ENCODE peak calls at places on chromosomes 13 and 19, in five cellular contexts. S, R, Z, G and P are unnamed samples.

GRCh38 chr19:16078311-16078758 is 2.0 kb downstream of the TPM4 start:
- DNase-seq in S (no peak), R (peak), Z (no peak), G (no peak), P (no peak)

GRCh38 chr13:59398127-59398526 is 765.6 kb downstream of the DIAPH3 start:
- DNase-seq in S (no peak), R (no peak), Z (no peak), G (no peak), P (no peak)

GRCh38 chr13:44131069-44131614 is 242.5 kb upstream of the SERP2 start:
- DNase-seq in S (no peak), R (no peak), Z (no peak), G (no peak), P (no peak)

GRCh38 chr19:5131866-5132561 is 163.1 kb downstream of the KDM4B start:
- DNase-seq in S (no peak), R (no peak), Z (no peak), G (no peak), P (no peak)

GRCh38 chr19:13742756-13743155 is 21.6 kb upstream of the MRI1 start:
- DNase-seq in S (no peak), R (peak), Z (no peak), G (no peak), P (no peak)

GRCh38 chr19:48290923-48291700 is 21.2 kb downstream of the ZNF114 start:
- DNase-seq in S (no peak), R (peak), Z (peak), G (no peak), P (peak)

GRCh38 chr13:42218576-42218975 is 53.4 kb upstream of the AKAP11 start:
- DNase-seq in S (no peak), R (no peak), Z (no peak), G (no peak), P (no peak)

GRCh38 chr13:80083516-80084085 is 257.3 kb downstream of the SPRY2 start:
- DNase-seq in S (no peak), R (peak), Z (no peak), G (no peak), P (no peak)

GRCh38 chr19:34386645-34387445 is 17.4 kb upstream of the PDCD2L start:
- DNase-seq in S (no peak), R (no peak), Z (no peak), G (no peak), P (no peak)

DNA sequence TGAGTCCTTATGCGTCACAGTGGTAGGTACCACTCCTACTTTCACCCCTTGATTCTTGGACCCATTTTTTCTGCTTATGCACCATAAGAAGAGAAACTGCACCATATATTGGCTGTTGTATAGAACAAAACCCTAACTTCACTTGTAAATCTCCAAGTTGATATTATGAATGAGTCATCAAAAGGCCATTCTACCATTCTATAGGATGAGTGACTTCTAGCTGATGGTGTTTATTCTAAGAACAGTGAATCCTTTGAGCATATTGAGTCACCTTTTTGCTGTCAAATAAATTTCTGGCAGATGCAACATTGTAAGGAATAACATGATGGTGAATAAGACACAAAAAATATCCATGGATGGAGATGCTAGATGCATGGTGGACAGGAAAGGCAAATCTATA is 57.7 kb downstream of the POLR1D start:
- DNase-seq in S (no peak), R (peak), Z (no peak), G (peak), P (no peak)
- TF ChIP-seq CEBPB in S (no peak), R (no peak), Z (no peak), G (no peak), P (no peak)

GRCh38 chr19:46356670-46357055 is 9.8 kb downstream of the PPP5C start:
- DNase-seq in S (no peak), R (no peak), Z (no peak), G (no peak), P (no peak)

GRCh38 chr19:46353730-46354528 is 7.0 kb downstream of the PPP5C start:
- DNase-seq in S (no peak), R (no peak), Z (no peak), G (no peak), P (no peak)

GRCh38 chr19:46357846-46358583 is 11.1 kb downstream of the PPP5C start:
- DNase-seq in S (no peak), R (peak), Z (no peak), G (no peak), P (no peak)

GRCh38 chr19:46355991-46356669 is 9.2 kb downstream of the PPP5C start:
- DNase-seq in S (no peak), R (no peak), Z (no peak), G (no peak), P (no peak)

GRCh38 chr19:46355234-46355990 is 8.5 kb downstream of the PPP5C start:
- DNase-seq in S (no peak), R (no peak), Z (peak), G (peak), P (peak)
- TF ChIP-seq BHLHE40 in S (peak), R (no peak), Z (peak), G (no peak), P (no peak)

DNA sequence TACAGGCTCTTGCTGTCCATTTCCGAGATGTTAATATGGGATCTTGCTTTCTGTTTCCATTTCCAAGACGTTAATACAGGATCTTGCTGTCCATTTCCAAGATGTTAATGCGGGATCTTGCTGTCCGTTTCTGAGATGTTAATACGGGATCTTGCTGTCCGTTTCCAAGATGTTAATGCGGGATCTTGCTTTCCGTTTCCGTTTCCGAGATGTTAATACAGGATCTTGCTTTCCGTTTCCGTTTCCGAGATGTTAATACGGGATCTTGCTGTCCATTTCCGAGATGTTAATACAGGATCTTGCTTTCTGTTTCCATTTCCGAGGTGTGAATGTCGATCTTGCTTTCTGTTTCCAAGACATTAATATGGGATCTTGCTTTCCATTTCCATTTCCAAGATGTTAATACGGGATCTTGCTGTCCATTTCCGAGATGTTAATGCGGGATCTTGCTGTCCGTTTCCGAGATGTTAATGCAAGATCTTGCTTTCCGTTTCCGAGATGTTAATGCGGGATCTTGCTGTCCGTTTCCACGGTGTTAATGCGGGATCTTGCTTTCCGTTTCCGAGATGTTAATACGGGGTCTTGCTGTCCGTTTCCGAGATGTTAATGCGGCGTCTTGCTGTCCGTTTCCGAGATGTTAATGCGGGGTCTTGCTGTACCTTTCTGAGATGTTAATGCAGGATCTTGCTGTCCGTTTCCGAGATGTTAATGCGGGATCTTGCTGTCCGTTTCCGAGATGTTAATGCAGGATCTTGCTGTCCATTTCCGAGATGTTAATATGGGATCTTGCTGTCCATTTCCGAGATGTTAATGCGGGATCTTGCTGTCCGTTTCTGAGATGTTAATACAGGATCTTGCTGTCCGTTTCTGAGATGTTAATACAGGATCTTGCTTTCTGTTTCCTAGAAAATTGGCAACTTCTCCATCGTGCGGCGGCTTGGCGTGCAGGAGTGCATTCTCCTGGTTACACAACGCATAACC is 38.3 kb downstream of the PEX11G start:
- DNase-seq in S (peak), R (peak), Z (no peak), G (peak), P (no peak)
- TF ChIP-seq RAD21 in S (no peak), R (no peak), Z (no peak), G (no peak), P (no peak)

GRCh38 chr13:21675095-21676007 is 4.5 kb downstream of the FGF9 start:
- DNase-seq in S (no peak), R (no peak), Z (no peak), G (no peak), P (no peak)
- TF ChIP-seq CEBPB in S (no peak), R (no peak), Z (no peak), G (no peak), P (no peak)

DNA sequence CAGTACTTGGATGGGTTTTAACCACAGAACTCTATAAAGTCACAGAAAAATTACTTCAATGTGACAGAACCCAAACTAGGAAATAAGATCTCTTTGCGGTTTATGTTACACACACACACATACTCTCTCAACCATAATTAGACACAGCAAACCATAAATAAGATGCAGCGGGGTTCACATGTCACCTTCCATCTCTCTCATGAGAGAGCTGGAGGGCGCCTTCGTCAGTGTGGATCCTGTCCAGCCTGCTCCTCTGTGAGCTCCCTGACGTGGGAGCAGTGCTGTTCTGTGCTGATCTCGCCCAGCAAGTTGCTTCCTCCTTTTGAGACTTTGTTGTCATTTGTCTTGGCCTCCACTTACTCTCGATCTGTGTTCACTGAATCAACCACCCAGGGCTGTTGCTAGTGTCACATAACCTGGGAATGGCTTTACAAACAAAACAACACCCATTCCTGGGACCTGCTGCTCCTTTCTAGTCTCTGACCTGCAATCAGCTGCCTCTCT is 204.9 kb upstream of the KL start:
- DNase-seq in S (peak), R (no peak), Z (no peak), G (no peak), P (no peak)
- TF ChIP-seq BHLHE40 in S (no peak), R (no peak), Z (no peak), G (no peak), P (no peak)